ENCODE peak calls at places on chromosomes 5 and 9, in ten cellular contexts. N is ELR; P is GM23248; C is H54; D is stimulated activated CD8-positive, alpha-beta memory T cell treated with anti-CD3 and anti-CD28 coated beads, Interleukin-12 subunit alpha, Interleukin-12 subunit beta, amount 100 ng/mL, for 1 hour; U is CD4-positive, alpha-beta T cell; H is activated naive CD4-positive, alpha-beta T cell treated with anti-CD3 and anti-CD28 coated beads for 36 hours; F is brain microvascular endothelial cell; K is activated CD4-positive, alpha-beta T cell treated with anti-CD3 and anti-CD28 coated beads, Interleukin-2, amount 50 U/mL, for 1 hour; B is activated T-helper 1 cell treated with Interleukin-2 at 50 U/mL for 16 hours. O is an unnamed sample.

GRCh38 chr9:16213781-16214515 is 656.5 kb downstream of the BNC2 start:
- DNase-seq in U (no peak), F (peak; percentile 97), N (peak; percentile 59), K (no peak), H (no peak), B (no peak), C (peak; percentile 66), D (no peak), P (peak; percentile 95), O (peak; percentile 91)

GRCh38 chr9:94745806-94746540 is 19.5 kb downstream of the AOPEP start:
- DNase-seq in U (no peak), K (no peak), C (no peak), B (no peak), P (no peak), F (no peak), H (no peak), N (no peak), D (no peak), O (no peak)

GRCh38 chr9:136228107-136228875 is 17.3 kb downstream of the QSOX2 start:
- DNase-seq in D (no peak), H (peak; percentile 50), C (peak; percentile 98), P (peak; percentile 82), B (no peak), K (no peak), N (peak; percentile 96), U (no peak), F (peak; percentile 75), O (peak; percentile 82)

GRCh38 chr9:110028281-110029075 is 179.5 kb downstream of the C9orf152 start:
- DNase-seq in B (no peak), N (peak; percentile 19), H (no peak), U (no peak), D (no peak), C (no peak), K (no peak), F (no peak), P (no peak), O (no peak)

GRCh38 chr5:120388016-120388781 is 75.9 kb upstream of the PRR16 start:
- DNase-seq in F (peak; percentile 48), N (peak; percentile 95), U (no peak), D (no peak), P (peak; percentile 91), H (no peak), K (no peak), C (peak; percentile 9), B (no peak), O (peak; percentile 94)

GRCh38 chr9:19411316-19411715 is 2.5 kb downstream of the ACER2 start:
- DNase-seq in N (peak; percentile 74), B (no peak), D (no peak), C (no peak), U (no peak), F (peak; percentile 68), P (peak; percentile 76), H (no peak), K (no peak), O (peak; percentile 71)

GRCh38 chr5:83265318-83265717 is 188.0 kb downstream of the XRCC4 start:
- DNase-seq in D (no peak), B (no peak), K (no peak), N (peak; percentile 24), F (peak; percentile 59), P (no peak), H (no peak), C (no peak), U (no peak), O (peak; percentile 2)

GRCh38 chr5:118519466-118519865 is 468.9 kb downstream of the DTWD2 start:
- DNase-seq in D (no peak), H (no peak), U (no peak), P (no peak), B (no peak), K (no peak), C (no peak), N (no peak), F (no peak), O (no peak)

GRCh38 chr5:124445220-124445619 is 301.2 kb downstream of the ZNF608 start:
- DNase-seq in U (no peak), D (no peak), N (no peak), F (no peak), C (no peak), B (no peak), P (no peak), H (no peak), K (no peak), O (no peak)

GRCh38 chr9:95268681-95269080 is 48.8 kb downstream of the FANCC start:
- DNase-seq in F (peak; percentile 22), C (no peak), D (no peak), H (peak; percentile 9), N (peak; percentile 19), P (peak; percentile 27), U (no peak), K (no peak), B (no peak), O (peak; percentile 8)

GRCh38 chr5:50653946-50654345 is 12.5 kb upstream of the PARP8 start:
- DNase-seq in B (no peak), K (no peak), C (no peak), P (no peak), U (no peak), N (no peak), D (no peak), H (no peak), F (no peak), O (no peak)

GRCh38 chr5:92518318-92518913 is 1062.6 kb downstream of the NR2F1-AS1 start:
- DNase-seq in H (peak; percentile 11), U (no peak), K (no peak), P (peak; percentile 69), B (no peak), C (peak; percentile 15), F (peak; percentile 32), D (no peak), N (peak; percentile 82), O (peak; percentile 64)

GRCh38 chr9:16258708-16259107 is 611.8 kb downstream of the BNC2 start:
- DNase-seq in P (no peak), H (no peak), D (no peak), F (no peak), B (no peak), C (no peak), N (no peak), K (no peak), U (no peak), O (no peak)

GRCh38 chr5:150358261-150359095 is 981 bp downstream of the TCOF1 start:
- DNase-seq in H (no peak), F (no peak), C (no peak), N (peak; percentile 28), P (peak; percentile 23), B (no peak), D (no peak), U (no peak), K (no peak), O (no peak)

GRCh38 chr5:91955610-91956009 is 572.5 kb upstream of the ARRDC3 start:
- DNase-seq in C (no peak), B (no peak), H (no peak), U (no peak), K (no peak), D (no peak), N (no peak), P (no peak), F (no peak), O (no peak)

GRCh38 chr5:158235159-158235547 is 376.2 kb upstream of the CLINT1 start:
- DNase-seq in U (no peak), K (no peak), C (no peak), N (no peak), H (no peak), F (no peak), B (no peak), D (no peak), P (no peak), O (no peak)

GRCh38 chr9:104286792-104287191 is 192.7 kb downstream of the SMC2 start:
- DNase-seq in B (no peak), P (no peak), U (no peak), N (peak; percentile 16), C (no peak), K (no peak), D (no peak), H (no peak), F (no peak), O (no peak)

GRCh38 chr5:35618791-35619190 is 1.1 kb downstream of the SPEF2 start:
- DNase-seq in F (no peak), K (no peak), C (no peak), P (peak; percentile 42), B (no peak), U (no peak), N (no peak), H (no peak), D (no peak), O (no peak)

GRCh38 chr5:14071433-14071832 is 71.7 kb upstream of the TRIO start:
- DNase-seq in B (no peak), N (peak; percentile 56), F (no peak), U (no peak), K (no peak), D (no peak), H (no peak), P (no peak), C (no peak), O (no peak)

O was measured in HFFc6.